ENCODE peak calls at places on chromosomes 3 and 15, in four cellular contexts. B, O, L and S are unnamed samples.

GRCh38 chr3:101851833-101852232 is 2.5 kb downstream of the NFKBIZ start:
- DNase-seq in B (no peak), L (no peak), O (no peak), S (no peak)

GRCh38 chr3:142152349-142152748 is 3.0 kb upstream of the TFDP2 start:
- DNase-seq in B (no peak), O (no peak), L (peak; percentile 75), S (peak; percentile 56)

GRCh38 chr15:66795851-66796250 is 93.8 kb downstream of the SMAD6 start:
- DNase-seq in O (no peak), B (no peak), L (no peak), S (no peak)

GRCh38 chr3:175325440-175325839 is 466.3 kb downstream of the NAALADL2 start:
- DNase-seq in O (no peak), L (no peak), B (no peak), S (no peak)

GRCh38 chr3:113712129-113712528 is 15.7 kb upstream of the USF3 start:
- DNase-seq in O (no peak), B (no peak), L (no peak), S (no peak)

GRCh38 chr15:68382286-68383007 is 49.5 kb downstream of the ITGA11 start:
- DNase-seq in B (no peak), O (no peak), L (no peak), S (no peak)

GRCh38 chr15:69820819-69821218 is 276.9 kb downstream of the TLE3 start:
- DNase-seq in L (peak; percentile 97), B (no peak), O (no peak), S (peak; percentile 85)

GRCh38 chr3:146638718-146639117 is 33.6 kb upstream of the PLSCR5 start:
- DNase-seq in L (no peak), O (no peak), B (no peak), S (no peak)

GRCh38 chr15:66919421-66919820 is 146.0 kb upstream of the SMAD3 start:
- DNase-seq in L (no peak), O (no peak), B (no peak), S (no peak)

GRCh38 chr15:40103124-40103858 is 5.4 kb downstream of the BMF start:
- DNase-seq in L (peak; percentile 91), O (peak; percentile 89), B (peak; percentile 92), S (peak; percentile 95)

GRCh38 chr3:127784865-127785710 is 37.2 kb downstream of the MGLL start:
- DNase-seq in L (no peak), O (peak; percentile 69), B (peak; percentile 86), S (peak; percentile 57)

GRCh38 chr3:101849714-101850326 is 506 bp downstream of the NFKBIZ start:
- DNase-seq in B (peak; percentile 81), O (peak; percentile 52), L (peak; percentile 82), S (peak; percentile 75)

GRCh38 chr3:154356009-154356408 is 31.7 kb upstream of the DHX36 start:
- DNase-seq in B (no peak), O (no peak), L (no peak), S (no peak)

GRCh38 chr3:126322181-126322967 is 34.8 kb downstream of the KLF15 start:
- DNase-seq in L (peak; percentile 31), O (no peak), B (no peak), S (no peak)

GRCh38 chr15:78120523-78120922 is 10.7 kb downstream of the CIB2 start:
- DNase-seq in O (no peak), B (no peak), L (no peak), S (no peak)

GRCh38 chr3:42819351-42819965 is 10.2 kb downstream of the ACKR2 start:
- DNase-seq in O (peak; percentile 59), B (no peak), L (peak; percentile 67), S (peak; percentile 30)

GRCh38 chr3:19866751-19867347 is 67.2 kb downstream of the EFHB start:
- DNase-seq in O (peak; percentile 23), L (peak; percentile 85), B (no peak), S (peak; percentile 65)

DNA sequence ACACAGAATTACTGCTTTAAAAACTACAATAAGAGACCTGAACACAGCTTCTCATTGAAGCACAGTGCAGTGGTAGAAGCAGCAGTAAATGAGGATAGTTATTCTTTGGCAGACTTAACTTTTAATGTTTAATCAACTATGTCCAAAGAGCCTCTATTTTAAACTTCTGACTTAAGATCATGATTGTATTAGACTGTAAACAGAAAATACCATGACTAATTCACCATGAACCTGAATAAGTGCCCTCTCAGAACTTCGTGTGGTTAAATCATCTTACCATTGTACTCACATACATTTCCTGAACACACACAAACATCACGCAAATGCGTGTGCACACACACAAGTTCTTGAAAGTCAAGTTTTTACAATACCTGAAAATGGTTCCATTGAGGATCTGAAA is 13.9 kb downstream of the CEP152 start:
- DNase-seq in L (no peak), O (no peak), B (no peak), S (no peak)
- H3K36me3 ChIP-seq in L (peaks cover 17% of the 10 kb centered on the region), O (no peaks in the 10 kb centered on the region), B (no peaks in the 10 kb centered on the region), S (peaks cover 3% of the 10 kb centered on the region)

GRCh38 chr3:11495948-11496557 is 147.7 kb downstream of the VGLL4 start:
- DNase-seq in O (no peak), L (peak; percentile 85), B (no peak), S (peak; percentile 64)
- H3K36me3 ChIP-seq in O (no peaks in the 10 kb centered on the region), L (no peaks in the 10 kb centered on the region), B (no peaks in the 10 kb centered on the region), S (no peaks in the 10 kb centered on the region)

GRCh38 chr15:58569455-58569854 is 137.7 kb downstream of the LIPC start:
- DNase-seq in O (no peak), B (no peak), L (no peak), S (no peak)

GRCh38 chr15:58564967-58565366 is 133.2 kb downstream of the LIPC start:
- DNase-seq in L (peak; percentile 24), B (no peak), O (no peak), S (no peak)

GRCh38 chr15:58566029-58566428 is 134.2 kb downstream of the LIPC start:
- DNase-seq in B (no peak), L (peak; percentile 22), O (no peak), S (no peak)

GRCh38 chr15:58565620-58566019 is 133.8 kb downstream of the LIPC start:
- DNase-seq in L (no peak), B (no peak), O (no peak), S (no peak)

DNA sequence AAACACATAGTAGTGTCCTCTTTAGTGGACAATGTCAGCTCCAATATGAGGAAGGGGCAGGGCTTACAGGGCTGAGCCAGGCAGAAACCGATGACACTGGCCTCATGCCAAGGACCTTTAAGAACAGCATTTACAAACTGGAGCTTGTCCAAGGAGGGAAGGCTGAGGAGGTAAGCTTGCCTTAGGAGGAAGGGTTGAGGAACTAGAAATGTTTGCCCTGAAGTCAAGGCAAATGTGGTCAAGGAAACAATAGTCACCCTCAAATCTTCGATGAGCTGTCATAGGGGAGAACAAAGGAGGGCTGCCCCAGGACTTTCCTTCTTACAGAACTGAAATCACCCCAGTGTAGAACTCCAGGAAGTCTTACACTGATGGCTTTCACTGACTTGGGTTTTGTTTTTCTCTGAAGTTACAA is 136.4 kb downstream of the LIPC start:
- DNase-seq in B (no peak), L (no peak), O (peak; percentile 59), S (no peak)
- H3K36me3 ChIP-seq in B (no peaks in the 10 kb centered on the region), L (no peaks in the 10 kb centered on the region), O (no peaks in the 10 kb centered on the region), S (no peaks in the 10 kb centered on the region)

GRCh38 chr3:64008017-64008416 is 15.3 kb downstream of the PSMD6 start:
- DNase-seq in L (no peak), O (no peak), B (no peak), S (no peak)
- H3K36me3 ChIP-seq in L (peaks cover 95% of the 10 kb centered on the region), O (peaks cover 79% of the 10 kb centered on the region), B (peaks cover 23% of the 10 kb centered on the region), S (peaks cover 19% of the 10 kb centered on the region)

DNA sequence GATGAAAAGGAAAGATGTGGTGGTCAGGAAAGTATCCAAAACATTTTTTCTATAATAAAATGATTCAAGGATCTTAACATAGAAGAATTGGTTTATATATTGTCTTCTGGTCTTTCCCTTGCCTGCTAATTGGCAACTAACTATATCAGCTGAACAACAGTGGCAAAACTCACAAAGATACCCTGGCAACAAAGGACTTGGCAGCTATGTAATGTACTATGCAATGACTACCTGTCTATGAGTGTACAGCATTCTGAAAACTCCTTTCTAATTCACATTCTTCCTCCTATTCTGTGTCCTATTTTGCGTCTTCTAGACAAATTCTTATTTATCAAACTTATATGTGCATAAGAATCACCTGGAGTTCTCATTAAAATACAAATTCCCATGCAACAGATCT is 15.7 kb upstream of the SERPINI2 start:
- DNase-seq in L (no peak), O (no peak), B (no peak), S (no peak)
- H3K36me3 ChIP-seq in L (no peaks in the 10 kb centered on the region), O (no peaks in the 10 kb centered on the region), B (no peaks in the 10 kb centered on the region), S (no peaks in the 10 kb centered on the region)

GRCh38 chr15:85607141-85607806 is 187.5 kb downstream of the KLHL25 start:
- DNase-seq in B (no peak), L (no peak), O (no peak), S (no peak)
- H3K36me3 ChIP-seq in B (no peaks in the 10 kb centered on the region), L (peaks cover 87% of the 10 kb centered on the region), O (no peaks in the 10 kb centered on the region), S (no peaks in the 10 kb centered on the region)

GRCh38 chr15:59227021-59227420 is 20.4 kb downstream of the LDHAL6B start:
- DNase-seq in L (no peak), O (no peak), B (no peak), S (no peak)
- H3K36me3 ChIP-seq in L (peaks cover 2% of the 10 kb centered on the region), O (peaks cover 8% of the 10 kb centered on the region), B (no peaks in the 10 kb centered on the region), S (peaks cover 4% of the 10 kb centered on the region)

GRCh38 chr3:155444771-155445170 is 151.3 kb upstream of the STRIT1 start:
- DNase-seq in L (no peak), B (no peak), O (no peak), S (no peak)

GRCh38 chr3:155441506-155441905 is 148.0 kb upstream of the STRIT1 start:
- DNase-seq in O (no peak), B (no peak), L (no peak), S (no peak)

GRCh38 chr3:155443821-155444220 is 150.3 kb upstream of the STRIT1 start:
- DNase-seq in L (no peak), B (no peak), O (no peak), S (no peak)

GRCh38 chr3:155441026-155441425 is 147.5 kb upstream of the STRIT1 start:
- DNase-seq in B (no peak), O (no peak), L (no peak), S (no peak)

GRCh38 chr3:155442066-155442465 is 148.6 kb upstream of the STRIT1 start:
- DNase-seq in B (no peak), O (no peak), L (no peak), S (no peak)
- H3K36me3 ChIP-seq in B (no peaks in the 10 kb centered on the region), O (no peaks in the 10 kb centered on the region), L (no peaks in the 10 kb centered on the region), S (no peaks in the 10 kb centered on the region)

GRCh38 chr15:64127521-64128275 is 23.8 kb upstream of the SNX22 start:
- DNase-seq in O (no peak), B (no peak), L (no peak), S (no peak)
- H3K36me3 ChIP-seq in O (peaks cover 86% of the 10 kb centered on the region), B (peaks cover 31% of the 10 kb centered on the region), L (peaks cover 54% of the 10 kb centered on the region), S (peaks cover 29% of the 10 kb centered on the region)